ENCODE peak calls at places on chromosomes 6 and 20, in five cellular contexts. One of them, this sample, is unnamed.

GRCh38 chr6:2782825-2783187 is 17.6 kb downstream of the WRNIP1 start:
- DNase-seq in keratinocyte: no peak
- DNase-seq in GM23248: no peak
- DNase-seq in neural progenitor cell: no peak
- DNase-seq in endothelial cell of umbilical vein: no peak
- DNase-seq in this sample: no peak

GRCh38 chr6:30490031-30490876 is 945 bp downstream of the HLA-E start:
- DNase-seq in keratinocyte: no peak
- DNase-seq in GM23248: peak; percentile 86
- DNase-seq in neural progenitor cell: peak; percentile 85
- DNase-seq in endothelial cell of umbilical vein: peak; percentile 70
- DNase-seq in this sample: peak; percentile 16

GRCh38 chr6:11094411-11094851 is 797 bp downstream of the SMIM13 start:
- DNase-seq in keratinocyte: no peak
- DNase-seq in GM23248: peak; percentile 78
- DNase-seq in neural progenitor cell: peak; percentile 69
- DNase-seq in endothelial cell of umbilical vein: peak; percentile 65
- DNase-seq in this sample: peak; percentile 24

GRCh38 chr6:127869772-127870404 is 31.0 kb downstream of the THEMIS start:
- DNase-seq in keratinocyte: no peak
- DNase-seq in GM23248: no peak
- DNase-seq in neural progenitor cell: peak; percentile 44
- DNase-seq in endothelial cell of umbilical vein: no peak
- DNase-seq in this sample: no peak

GRCh38 chr6:129114992-129115391 is 232.1 kb downstream of the LAMA2 start:
- DNase-seq in keratinocyte: no peak
- DNase-seq in GM23248: no peak
- DNase-seq in neural progenitor cell: no peak
- DNase-seq in endothelial cell of umbilical vein: no peak
- DNase-seq in this sample: no peak

GRCh38 chr6:143939364-143939763 is 68.7 kb downstream of the PLAGL1 start:
- DNase-seq in keratinocyte: no peak
- DNase-seq in GM23248: no peak
- DNase-seq in neural progenitor cell: peak; percentile 32
- DNase-seq in endothelial cell of umbilical vein: no peak
- DNase-seq in this sample: no peak

GRCh38 chr20:45771182-45771759 is 20.4 kb downstream of the WFDC3 start:
- DNase-seq in keratinocyte: no peak
- DNase-seq in GM23248: peak; percentile 74
- DNase-seq in neural progenitor cell: peak; percentile 87
- DNase-seq in endothelial cell of umbilical vein: peak; percentile 88
- DNase-seq in this sample: peak; percentile 45

GRCh38 chr20:43448748-43449535 is 8.8 kb upstream of the SRSF6 start:
- DNase-seq in keratinocyte: no peak
- DNase-seq in GM23248: peak; percentile 60
- DNase-seq in neural progenitor cell: peak; percentile 67
- DNase-seq in endothelial cell of umbilical vein: peak; percentile 78
- DNase-seq in this sample: no peak

GRCh38 chr6:136550330-136551071 is at the start of gene MAP7:
- DNase-seq in keratinocyte: no peak
- DNase-seq in GM23248: peak; percentile 75
- DNase-seq in neural progenitor cell: peak; percentile 92
- DNase-seq in endothelial cell of umbilical vein: peak; percentile 30
- DNase-seq in this sample: no peak

GRCh38 chr20:62659488-62659887 is 17.2 kb downstream of the SLCO4A1 start:
- DNase-seq in keratinocyte: no peak
- DNase-seq in GM23248: no peak
- DNase-seq in neural progenitor cell: no peak
- DNase-seq in endothelial cell of umbilical vein: no peak
- DNase-seq in this sample: no peak
- H3K36me3 ChIP-seq in keratinocyte: no peaks in the 10 kb centered on the region
- H3K36me3 ChIP-seq in GM23248: no peaks in the 10 kb centered on the region
- H3K36me3 ChIP-seq in neural progenitor cell: no peaks in the 10 kb centered on the region
- H3K36me3 ChIP-seq in endothelial cell of umbilical vein: no peaks in the 10 kb centered on the region
- H3K36me3 ChIP-seq in this sample: no peaks in the 10 kb centered on the region

GRCh38 chr20:37114012-37114411 is 18.2 kb upstream of the RBL1 start:
- DNase-seq in keratinocyte: no peak
- DNase-seq in GM23248: no peak
- DNase-seq in neural progenitor cell: no peak
- DNase-seq in endothelial cell of umbilical vein: no peak
- DNase-seq in this sample: no peak
- TF ChIP-seq EZH2 in keratinocyte: no peak
- TF ChIP-seq EZH2 in GM23248: no peak
- TF ChIP-seq EZH2 in neural progenitor cell: no peak
- TF ChIP-seq EZH2 in endothelial cell of umbilical vein: no peak
- TF ChIP-seq EZH2 in this sample: no peak

GRCh38 chr6:52499026-52499425 is 77.8 kb downstream of the TRAM2 start:
- DNase-seq in keratinocyte: no peak
- DNase-seq in GM23248: peak; percentile 72
- DNase-seq in neural progenitor cell: peak; percentile 37
- DNase-seq in endothelial cell of umbilical vein: no peak
- DNase-seq in this sample: peak; percentile 69
- H3K9ac ChIP-seq in keratinocyte: no peak overlapping the region
- H3K9ac ChIP-seq in GM23248: peak overlapping the region; percentile 19
- H3K9ac ChIP-seq in neural progenitor cell: no peak overlapping the region
- H3K9ac ChIP-seq in endothelial cell of umbilical vein: no peak overlapping the region
- H3K9ac ChIP-seq in this sample: peak overlapping the region; percentile 32

DNA sequence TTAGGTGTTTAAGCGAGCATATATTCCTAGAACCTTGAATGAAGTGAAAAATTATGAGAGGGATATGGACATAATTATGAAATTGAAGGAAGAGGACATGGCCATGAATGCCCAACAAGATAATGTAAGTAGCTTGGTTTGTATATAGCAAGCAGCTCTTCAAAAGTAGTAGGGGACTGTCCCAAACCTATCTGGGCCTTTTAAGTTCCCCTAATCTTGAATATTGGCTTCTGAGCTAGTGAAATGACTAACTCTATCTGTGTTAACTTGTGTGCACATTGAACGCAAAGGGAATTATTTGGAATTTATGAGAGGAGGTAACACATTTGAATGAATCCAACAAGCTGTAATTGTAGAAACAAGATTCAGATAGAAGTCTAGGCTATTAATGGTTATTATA is 21.7 kb downstream of the RIOK1 start:
- DNase-seq in keratinocyte: no peak
- DNase-seq in GM23248: no peak
- DNase-seq in neural progenitor cell: no peak
- DNase-seq in endothelial cell of umbilical vein: no peak
- DNase-seq in this sample: no peak
- H3K36me3 ChIP-seq in keratinocyte: peaks cover 12% of the 10 kb centered on the region
- H3K36me3 ChIP-seq in GM23248: peaks cover 54% of the 10 kb centered on the region
- H3K36me3 ChIP-seq in neural progenitor cell: peaks cover 5% of the 10 kb centered on the region
- H3K36me3 ChIP-seq in endothelial cell of umbilical vein: peaks cover 19% of the 10 kb centered on the region
- H3K36me3 ChIP-seq in this sample: peaks cover 46% of the 10 kb centered on the region

GRCh38 chr20:35125753-35126152 is 21.4 kb downstream of the EDEM2 start:
- DNase-seq in keratinocyte: no peak
- DNase-seq in GM23248: no peak
- DNase-seq in neural progenitor cell: no peak
- DNase-seq in endothelial cell of umbilical vein: no peak
- DNase-seq in this sample: no peak

GRCh38 chr20:35120012-35120701 is 27.0 kb downstream of the EDEM2 start:
- DNase-seq in keratinocyte: no peak
- DNase-seq in GM23248: peak; percentile 64
- DNase-seq in neural progenitor cell: no peak
- DNase-seq in endothelial cell of umbilical vein: peak; percentile 72
- DNase-seq in this sample: peak; percentile 85

GRCh38 chr20:35117629-35118028 is 25.0 kb upstream of the TRPC4AP start:
- DNase-seq in keratinocyte: no peak
- DNase-seq in GM23248: no peak
- DNase-seq in neural progenitor cell: no peak
- DNase-seq in endothelial cell of umbilical vein: no peak
- DNase-seq in this sample: no peak

GRCh38 chr20:35121186-35121585 is 25.9 kb downstream of the EDEM2 start:
- DNase-seq in keratinocyte: no peak
- DNase-seq in GM23248: no peak
- DNase-seq in neural progenitor cell: no peak
- DNase-seq in endothelial cell of umbilical vein: no peak
- DNase-seq in this sample: no peak

GRCh38 chr20:35122787-35123405 is 24.2 kb downstream of the EDEM2 start:
- DNase-seq in keratinocyte: no peak
- DNase-seq in GM23248: no peak
- DNase-seq in neural progenitor cell: no peak
- DNase-seq in endothelial cell of umbilical vein: peak; percentile 68
- DNase-seq in this sample: no peak
- TF ChIP-seq EZH2 in keratinocyte: no peak
- TF ChIP-seq EZH2 in GM23248: no peak
- TF ChIP-seq EZH2 in neural progenitor cell: no peak
- TF ChIP-seq EZH2 in endothelial cell of umbilical vein: no peak
- TF ChIP-seq EZH2 in this sample: no peak

DNA sequence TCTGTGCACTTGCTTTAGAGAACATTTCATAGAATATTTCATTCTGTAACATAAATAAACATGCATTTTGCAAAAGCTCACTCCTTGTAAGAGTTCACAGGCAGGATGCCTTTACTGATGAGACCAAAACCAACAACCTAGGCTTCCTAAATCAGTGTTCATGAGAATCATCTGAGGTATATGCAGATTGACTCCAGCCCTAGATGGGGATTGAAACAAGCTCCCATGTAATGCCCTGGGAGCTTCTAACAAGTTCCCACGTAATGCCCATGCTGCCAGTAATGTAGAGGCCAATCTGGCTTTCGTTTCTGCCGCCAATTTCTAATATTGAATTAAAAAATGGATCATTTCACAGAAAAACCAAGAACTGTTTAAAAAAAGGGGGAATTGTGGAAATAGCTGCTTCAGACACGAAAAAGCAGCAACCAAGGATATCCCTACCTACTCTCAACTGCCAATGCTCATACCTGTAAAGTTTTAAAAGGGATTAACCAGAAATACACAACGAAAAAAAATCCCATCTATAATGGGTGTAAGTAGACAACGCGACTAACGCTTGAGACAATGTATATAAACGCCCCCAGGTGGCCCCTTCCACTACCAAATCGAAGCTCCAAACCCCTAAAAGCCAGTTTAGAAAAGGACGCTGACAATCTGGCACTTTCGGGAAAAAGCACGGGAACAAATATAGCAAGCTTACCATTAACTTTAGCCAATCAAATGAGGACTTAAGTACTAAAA is 94.7 kb upstream of the BTN3A2 start:
- DNase-seq in keratinocyte: no peak
- DNase-seq in GM23248: no peak
- DNase-seq in neural progenitor cell: peak; percentile 60
- DNase-seq in endothelial cell of umbilical vein: no peak
- DNase-seq in this sample: no peak
- H3K9ac ChIP-seq in keratinocyte: peak overlapping the region; percentile 81
- H3K9ac ChIP-seq in GM23248: peak overlapping the region; percentile 87
- H3K9ac ChIP-seq in neural progenitor cell: peak overlapping the region; percentile 74
- H3K9ac ChIP-seq in endothelial cell of umbilical vein: peak overlapping the region; percentile 76
- H3K9ac ChIP-seq in this sample: peak overlapping the region; percentile 88

GRCh38 chr20:51789434-51789833 is 12.9 kb downstream of the SALL4 start:
- DNase-seq in keratinocyte: no peak
- DNase-seq in GM23248: no peak
- DNase-seq in neural progenitor cell: no peak
- DNase-seq in endothelial cell of umbilical vein: no peak
- DNase-seq in this sample: no peak
- H3K36me3 ChIP-seq in keratinocyte: no peaks in the 10 kb centered on the region
- H3K36me3 ChIP-seq in GM23248: no peaks in the 10 kb centered on the region
- H3K36me3 ChIP-seq in neural progenitor cell: peaks cover 20% of the 10 kb centered on the region
- H3K36me3 ChIP-seq in endothelial cell of umbilical vein: no peaks in the 10 kb centered on the region
- H3K36me3 ChIP-seq in this sample: no peaks in the 10 kb centered on the region

GRCh38 chr6:28782113-28782673 is 141.6 kb downstream of the TRIM27 start:
- DNase-seq in keratinocyte: no peak
- DNase-seq in GM23248: no peak
- DNase-seq in neural progenitor cell: no peak
- DNase-seq in endothelial cell of umbilical vein: no peak
- DNase-seq in this sample: no peak

GRCh38 chr6:28789553-28790083 is 134.2 kb downstream of the TRIM27 start:
- DNase-seq in keratinocyte: peak; percentile 42
- DNase-seq in GM23248: peak; percentile 71
- DNase-seq in neural progenitor cell: peak; percentile 54
- DNase-seq in endothelial cell of umbilical vein: peak; percentile 49
- DNase-seq in this sample: peak; percentile 41

GRCh38 chr6:28791002-28791383 is 132.8 kb downstream of the TRIM27 start:
- DNase-seq in keratinocyte: no peak
- DNase-seq in GM23248: no peak
- DNase-seq in neural progenitor cell: no peak
- DNase-seq in endothelial cell of umbilical vein: no peak
- DNase-seq in this sample: no peak

GRCh38 chr6:28785962-28786679 is 137.7 kb downstream of the TRIM27 start:
- DNase-seq in keratinocyte: no peak
- DNase-seq in GM23248: no peak
- DNase-seq in neural progenitor cell: no peak
- DNase-seq in endothelial cell of umbilical vein: no peak
- DNase-seq in this sample: no peak
- TF ChIP-seq EZH2 in keratinocyte: peak; percentile 75
- TF ChIP-seq EZH2 in GM23248: no peak
- TF ChIP-seq EZH2 in neural progenitor cell: peak; percentile 81
- TF ChIP-seq EZH2 in endothelial cell of umbilical vein: peak; percentile 36
- TF ChIP-seq EZH2 in this sample: no peak

GRCh38 chr20:4081396-4081795 is 66.0 kb upstream of the RNF24 start:
- DNase-seq in keratinocyte: no peak
- DNase-seq in GM23248: no peak
- DNase-seq in neural progenitor cell: no peak
- DNase-seq in endothelial cell of umbilical vein: no peak
- DNase-seq in this sample: peak; percentile 68

GRCh38 chr20:4082406-4083102 is 67.2 kb upstream of the RNF24 start:
- DNase-seq in keratinocyte: no peak
- DNase-seq in GM23248: peak; percentile 60
- DNase-seq in neural progenitor cell: peak; percentile 70
- DNase-seq in endothelial cell of umbilical vein: no peak
- DNase-seq in this sample: peak; percentile 81

GRCh38 chr20:4084721-4085120 is 69.4 kb upstream of the RNF24 start:
- DNase-seq in keratinocyte: no peak
- DNase-seq in GM23248: no peak
- DNase-seq in neural progenitor cell: no peak
- DNase-seq in endothelial cell of umbilical vein: no peak
- DNase-seq in this sample: no peak

GRCh38 chr20:4084096-4084495 is 68.7 kb upstream of the RNF24 start:
- DNase-seq in keratinocyte: no peak
- DNase-seq in GM23248: no peak
- DNase-seq in neural progenitor cell: no peak
- DNase-seq in endothelial cell of umbilical vein: no peak
- DNase-seq in this sample: no peak

DNA sequence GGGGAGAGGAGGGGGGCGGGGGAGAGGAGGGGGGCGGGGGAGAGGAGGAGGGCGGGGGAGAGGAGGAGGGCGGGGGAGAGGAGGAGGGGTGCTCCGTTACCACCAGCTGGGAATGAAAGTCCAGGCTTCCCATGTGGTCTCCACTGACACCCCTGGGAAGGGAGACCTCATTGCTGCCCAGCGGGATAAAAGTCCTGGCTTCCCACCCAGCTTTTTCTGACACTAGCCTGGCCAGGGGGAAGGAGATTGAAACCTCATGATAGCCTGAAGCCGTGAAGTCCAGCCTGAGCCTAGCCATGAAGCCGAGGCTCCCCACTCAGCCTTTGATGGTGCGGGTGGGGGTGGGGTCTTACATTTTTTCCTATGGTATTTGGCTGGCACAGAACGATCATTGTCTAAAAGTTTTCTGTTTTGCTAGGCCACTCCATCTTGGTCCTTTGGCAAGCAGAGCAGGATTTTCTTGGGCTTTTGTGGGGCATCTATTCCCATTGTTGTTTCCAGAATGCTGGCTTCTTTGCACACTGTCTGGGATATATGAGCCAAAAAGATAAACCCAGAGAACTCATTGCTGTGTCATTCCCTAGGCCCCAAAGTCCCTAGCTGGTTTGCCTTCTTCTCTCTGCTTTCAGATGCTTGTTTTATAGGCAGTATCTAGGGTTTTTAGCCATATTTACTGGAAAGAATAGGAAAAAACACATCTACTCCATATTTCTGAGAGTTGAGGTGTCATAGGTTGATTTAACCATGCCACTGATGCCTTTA is 67.9 kb upstream of the RNF24 start:
- DNase-seq in keratinocyte: no peak
- DNase-seq in GM23248: no peak
- DNase-seq in neural progenitor cell: no peak
- DNase-seq in endothelial cell of umbilical vein: no peak
- DNase-seq in this sample: no peak
- H3K9ac ChIP-seq in keratinocyte: no peak overlapping the region
- H3K9ac ChIP-seq in GM23248: no peak overlapping the region
- H3K9ac ChIP-seq in neural progenitor cell: no peak overlapping the region
- H3K9ac ChIP-seq in endothelial cell of umbilical vein: no peak overlapping the region
- H3K9ac ChIP-seq in this sample: no peak overlapping the region